ENCODE peak calls at places on chromosomes 5 and 9, in ten cellular contexts. F, E, N, P, J, S, M, H, C and B are unnamed samples.

GRCh38 chr5:124519396-124519795 is 227.0 kb downstream of the ZNF608 start:
- DNase-seq in C (no peak), H (peak), P (no peak), E (no peak), N (no peak), M (no peak), J (peak), S (no peak), F (no peak), B (no peak)

GRCh38 chr9:82148849-82149544 is 160.4 kb downstream of the SPATA31D1 start:
- DNase-seq in S (no peak), P (no peak), N (no peak), E (peak), M (no peak), C (no peak), F (peak), H (no peak), J (no peak), B (no peak)

GRCh38 chr5:174188300-174188699 is 142.8 kb downstream of the NSG2 start:
- DNase-seq in H (no peak), C (no peak), N (no peak), E (no peak), F (no peak), P (no peak), J (peak), M (peak), S (no peak), B (no peak)

GRCh38 chr9:4365055-4365454 is 65.2 kb upstream of the GLIS3 start:
- DNase-seq in E (no peak), S (no peak), H (no peak), C (no peak), N (no peak), J (no peak), F (no peak), M (no peak), P (no peak), B (no peak)

GRCh38 chr5:175539936-175540335 is 61.6 kb downstream of the SFXN1 start:
- DNase-seq in P (no peak), N (no peak), E (no peak), M (no peak), C (peak), F (no peak), J (no peak), S (no peak), H (no peak), B (no peak)

GRCh38 chr5:76838481-76839261 is 11.1 kb upstream of the S100Z start:
- DNase-seq in E (no peak), S (no peak), N (no peak), M (peak), H (no peak), C (peak), P (no peak), F (no peak), J (peak), B (no peak)

GRCh38 chr9:37328561-37329227 is 93.8 kb upstream of the GRHPR start:
- DNase-seq in J (no peak), F (no peak), H (no peak), C (no peak), S (no peak), E (no peak), N (no peak), M (no peak), P (no peak), B (no peak)

GRCh38 chr9:121498150-121498486 is 1.5 kb downstream of the GGTA1 start:
- DNase-seq in N (no peak), C (no peak), S (no peak), J (peak), F (peak), M (peak), E (peak), P (no peak), H (peak), B (peak)

GRCh38 chr9:1673300-1673699 is 341.8 kb upstream of the SMARCA2 start:
- DNase-seq in P (no peak), F (no peak), H (no peak), J (no peak), E (no peak), M (no peak), S (no peak), C (no peak), N (no peak), B (no peak)

GRCh38 chr5:119354522-119355243 is 1.1 kb upstream of the TNFAIP8 start:
- DNase-seq in E (no peak), P (no peak), J (no peak), N (no peak), F (no peak), S (no peak), M (no peak), C (no peak), H (no peak), B (no peak)

GRCh38 chr9:136193891-136194279 is 11.0 kb downstream of the LHX3 start:
- DNase-seq in N (no peak), J (no peak), H (no peak), M (no peak), S (no peak), F (no peak), E (no peak), C (no peak), P (no peak), B (no peak)

GRCh38 chr9:3074247-3074646 is 230.4 kb upstream of the PUM3 start:
- DNase-seq in N (no peak), S (no peak), F (no peak), H (no peak), M (no peak), E (no peak), J (no peak), C (no peak), P (no peak), B (no peak)

GRCh38 chr9:129487658-129488483 is 133.0 kb downstream of the C9orf50 start:
- DNase-seq in N (peak), S (no peak), C (no peak), M (no peak), P (no peak), H (peak), F (no peak), J (peak), E (peak), B (no peak)

GRCh38 chr9:126629007-126629674 is 15.4 kb downstream of the LMX1B start:
- DNase-seq in N (no peak), J (no peak), F (no peak), E (peak), H (no peak), C (no peak), P (no peak), S (no peak), M (no peak), B (no peak)

GRCh38 chr9:34590376-34591090 is 1.0 kb upstream of the CNTFR start:
- DNase-seq in N (no peak), E (peak), M (no peak), H (no peak), C (no peak), S (no peak), P (no peak), F (no peak), J (no peak), B (no peak)

GRCh38 chr5:74054139-74054538 is 428.1 kb downstream of the ARHGEF28 start:
- DNase-seq in J (no peak), M (no peak), H (no peak), E (peak), S (no peak), F (no peak), C (no peak), P (no peak), N (no peak), B (no peak)

GRCh38 chr9:26357803-26358339 is 534.7 kb downstream of the CAAP1 start:
- DNase-seq in M (no peak), S (no peak), H (no peak), E (peak), N (no peak), P (no peak), F (no peak), C (no peak), J (no peak), B (no peak)

GRCh38 chr9:33117306-33117705 is 40.8 kb upstream of the SMU1 start:
- DNase-seq in E (no peak), H (no peak), C (no peak), F (no peak), P (no peak), S (no peak), M (no peak), J (no peak), N (no peak), B (peak)

GRCh38 chr5:10365800-10366199 is 12.3 kb downstream of the MARCHF6 start:
- DNase-seq in E (no peak), C (no peak), N (no peak), P (no peak), S (no peak), M (no peak), H (no peak), J (no peak), F (no peak), B (no peak)

GRCh38 chr5:176379881-176380280 is 8.5 kb downstream of the NOP16 start:
- DNase-seq in P (no peak), E (no peak), C (no peak), N (no peak), S (no peak), J (no peak), F (no peak), M (no peak), H (no peak), B (no peak)

GRCh38 chr5:38697013-38697412 is 140.6 kb upstream of the LIFR start:
- DNase-seq in J (peak), S (no peak), H (no peak), P (no peak), C (no peak), F (no peak), E (no peak), M (no peak), N (no peak), B (no peak)